ENCODE peak calls at places on chromosomes 5 and 9, in six cellular contexts. E is ovary, Z is nephron progenitor cell, J is HFF-Myc, N is lower leg skin, O is mammary epithelial cell. V is an unnamed sample.

GRCh38 chr9:29514336-29514735 is 1941.1 kb upstream of the C9orf72 start:
- DNase-seq in E (no peak), O (peak), J (no peak), Z (peak), N (no peak), V (no peak)

GRCh38 chr9:124286292-124286931 is 28.7 kb downstream of the NEK6 start:
- DNase-seq in E (no peak), N (no peak), J (peak), Z (no peak), O (no peak), V (no peak)

GRCh38 chr5:19258686-19259085 is 729.3 kb downstream of the CDH18 start:
- DNase-seq in N (no peak), O (no peak), Z (no peak), E (no peak), J (no peak), V (no peak)

GRCh38 chr5:41815261-41815660 is 55.0 kb downstream of the OXCT1 start:
- DNase-seq in J (no peak), N (no peak), O (no peak), Z (no peak), E (no peak), V (no peak)

GRCh38 chr5:172906888-172907287 is 52.3 kb upstream of the RPL26L1 start:
- DNase-seq in Z (no peak), E (peak), N (no peak), J (no peak), O (no peak), V (no peak)

GRCh38 chr9:103913899-103914298 is 180.2 kb upstream of the SMC2 start:
- DNase-seq in N (no peak), E (no peak), Z (no peak), O (peak), J (no peak), V (no peak)

GRCh38 chr5:126301056-126301455 is 122.2 kb upstream of the GRAMD2B start:
- DNase-seq in Z (no peak), N (no peak), E (no peak), J (no peak), O (no peak), V (no peak)

GRCh38 chr5:42943931-42944631 is 96.0 kb downstream of the ANXA2R start:
- DNase-seq in O (no peak), N (no peak), E (no peak), J (no peak), Z (peak), V (no peak)

DNA sequence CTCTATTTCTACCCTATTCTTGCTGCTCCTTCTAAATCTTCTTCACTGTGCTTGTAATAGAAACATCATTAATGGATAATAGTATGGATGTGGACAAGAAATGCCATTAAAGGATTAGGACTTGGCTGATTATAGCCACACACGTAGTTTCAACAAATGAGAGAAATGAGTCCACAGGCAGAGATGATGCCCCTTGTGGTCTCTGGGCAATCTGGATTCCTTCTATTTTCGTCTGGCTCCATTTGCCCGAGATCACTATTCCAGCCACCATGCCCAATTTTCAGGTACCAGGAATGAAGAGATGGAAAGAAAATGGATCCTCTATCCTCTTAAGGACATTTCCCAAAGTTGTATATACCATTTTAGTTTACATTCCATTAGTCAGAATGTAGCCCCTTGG is 13.2 kb downstream of the VLDLR start:
- DNase-seq in N (no peak), O (no peak), E (no peak), J (no peak), Z (no peak), V (no peak)
- TF ChIP-seq CTCF in N (no peak), O (no peak), E (no peak), J (no peak), Z (no peak), V (peak)

GRCh38 chr9:121721770-121722169 is 70.3 kb downstream of the DAB2IP start:
- DNase-seq in J (no peak), N (no peak), O (no peak), E (peak), Z (no peak), V (no peak)

GRCh38 chr9:121718501-121718900 is 67.1 kb downstream of the DAB2IP start:
- DNase-seq in Z (no peak), E (no peak), O (peak), N (no peak), J (no peak), V (no peak)

GRCh38 chr9:121720311-121720991 is 69.0 kb downstream of the DAB2IP start:
- DNase-seq in E (no peak), Z (no peak), J (no peak), O (peak), N (no peak), V (no peak)

GRCh38 chr9:121718063-121718462 is 66.6 kb downstream of the DAB2IP start:
- DNase-seq in N (no peak), O (peak), J (peak), Z (peak), E (peak), V (peak)

DNA sequence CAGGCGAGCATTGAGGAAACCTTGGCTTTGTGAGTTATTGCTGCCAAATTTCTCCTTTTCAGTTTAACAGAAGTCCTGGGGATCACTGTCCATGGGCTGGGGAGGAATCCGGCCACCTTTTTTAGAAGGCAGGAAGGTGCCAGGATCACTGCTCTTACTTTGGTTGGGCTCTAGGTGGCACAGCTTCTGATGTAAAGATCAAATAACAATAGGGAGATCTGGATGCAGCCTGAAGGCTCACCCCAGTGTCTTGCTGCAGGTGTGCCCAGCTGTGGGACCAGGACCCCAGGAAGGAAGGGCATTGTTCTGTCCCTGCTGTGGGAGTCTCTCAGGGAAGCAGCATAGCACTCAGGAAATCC is 69.5 kb downstream of the DAB2IP start:
- DNase-seq in O (peak), E (no peak), J (no peak), N (no peak), Z (no peak), V (no peak)
- TF ChIP-seq CTCF in O (peak), E (no peak), J (no peak), N (no peak), Z (no peak), V (peak)

DNA sequence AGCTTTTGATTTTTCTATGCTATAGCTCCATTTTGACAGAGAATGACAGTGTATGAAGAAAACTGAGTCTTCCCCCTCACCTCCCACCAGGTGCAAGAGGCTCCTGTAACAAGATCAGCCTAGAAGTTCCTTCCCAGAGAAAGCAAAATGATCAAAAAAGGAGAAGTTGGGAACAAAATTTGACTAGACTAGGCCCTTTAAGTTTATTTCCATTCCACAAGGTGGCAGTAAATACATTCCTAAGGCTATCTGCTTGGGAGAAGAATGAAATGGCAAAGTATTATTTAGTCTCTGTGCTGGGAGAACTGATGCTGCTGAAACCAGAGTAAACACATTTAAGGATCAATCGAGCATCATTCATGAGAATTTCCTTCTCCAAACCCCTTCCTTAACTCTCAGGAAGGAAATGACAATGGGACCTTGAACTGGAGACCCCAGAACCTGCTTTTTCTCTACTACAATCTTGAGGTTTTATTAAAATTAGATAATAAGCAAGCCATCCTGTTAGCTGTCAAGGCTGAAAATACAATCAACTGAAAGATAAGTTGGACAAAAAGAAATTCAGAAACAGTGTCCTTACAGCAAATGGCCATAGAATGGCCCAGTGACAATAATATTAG is 133.1 kb upstream of the TUT7 start:
- DNase-seq in N (no peak), Z (no peak), E (no peak), J (peak), O (peak), V (no peak)
- TF ChIP-seq CTCF in N (no peak), Z (peak), E (peak), J (peak), O (peak), V (peak)

GRCh38 chr5:124180523-124181461 is 565.6 kb downstream of the ZNF608 start:
- DNase-seq in O (no peak), N (no peak), J (peak), E (no peak), Z (no peak), V (no peak)

GRCh38 chr5:124179788-124180187 is 566.7 kb downstream of the ZNF608 start:
- DNase-seq in Z (no peak), E (no peak), N (no peak), O (no peak), J (peak), V (no peak)

GRCh38 chr5:124178050-124178449 is 568.4 kb downstream of the ZNF608 start:
- DNase-seq in O (no peak), E (no peak), J (no peak), N (no peak), Z (no peak), V (no peak)

GRCh38 chr5:124173386-124173785 is 573.1 kb downstream of the ZNF608 start:
- DNase-seq in E (no peak), J (no peak), O (no peak), N (no peak), Z (no peak), V (no peak)

GRCh38 chr5:124176692-124177091 is 569.7 kb downstream of the ZNF608 start:
- DNase-seq in J (no peak), N (no peak), E (no peak), Z (no peak), O (no peak), V (no peak)
- TF ChIP-seq CTCF in J (no peak), N (no peak), E (no peak), Z (no peak), O (no peak), V (no peak)

DNA sequence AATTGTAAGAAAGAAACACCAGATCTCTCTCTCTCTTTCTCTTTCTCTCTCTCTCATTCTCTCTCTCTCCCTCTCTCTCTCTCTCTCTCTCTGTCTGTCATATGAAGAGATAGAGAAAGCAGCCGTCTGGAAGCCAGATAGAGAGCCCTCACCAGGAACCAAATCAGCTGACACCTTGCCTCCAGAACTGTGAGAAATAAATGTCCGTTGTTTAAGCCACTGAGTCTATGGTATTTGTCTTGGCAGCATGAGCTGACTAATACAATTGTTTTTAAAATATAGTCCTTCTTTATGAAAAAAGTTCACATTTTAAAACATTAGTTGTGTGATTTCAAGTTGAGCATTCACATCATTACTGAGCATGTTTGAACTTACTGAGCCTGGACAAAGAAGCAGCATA is 275.6 kb downstream of the CETN3 start:
- DNase-seq in N (no peak), J (no peak), O (no peak), E (no peak), Z (no peak), V (no peak)
- TF ChIP-seq CTCF in N (no peak), J (no peak), O (no peak), E (no peak), Z (no peak), V (no peak)

GRCh38 chr5:124043456-124043855 is 531.5 kb downstream of the CSNK1G3 start:
- DNase-seq in Z (no peak), E (no peak), J (no peak), N (no peak), O (no peak), V (no peak)
- TF ChIP-seq CTCF in Z (no peak), E (no peak), J (no peak), N (no peak), O (peak), V (no peak)

V was measured in D721Med.